ENCODE peak calls at places on chromosomes 16 and 17, in four cellular contexts. D is lower leg skin, B is IMR-90, P is GM23338. N is an unnamed sample.

GRCh38 chr16:49434733-49435132 is 61.1 kb downstream of the C16orf78 start:
- DNase-seq in P (no peak), B (no peak), D (no peak), N (no peak)

GRCh38 chr17:37742762-37743611 is 1.9 kb downstream of the HNF1B start:
- DNase-seq in B (no peak), P (peak), D (no peak), N (no peak)

GRCh38 chr17:44256671-44257070 is 11.3 kb downstream of the SLC4A1 start:
- DNase-seq in B (no peak), P (no peak), D (no peak), N (no peak)

GRCh38 chr17:60579090-60579489 is 20.9 kb upstream of the PPM1D start:
- DNase-seq in D (no peak), B (peak), P (no peak), N (peak)

GRCh38 chr17:72861811-72862210 is 230.7 kb downstream of the SLC39A11 start:
- DNase-seq in B (no peak), P (no peak), D (no peak), N (no peak)

GRCh38 chr16:69150146-69150865 is 17.9 kb downstream of the UTP4 start:
- DNase-seq in B (peak), D (no peak), P (peak), N (peak)

GRCh38 chr16:49838361-49838638 is 17.6 kb downstream of the ZNF423 start:
- DNase-seq in D (no peak), P (peak), B (no peak), N (no peak)

GRCh38 chr17:76248013-76248782 is 7.9 kb upstream of the RNF157 start:
- DNase-seq in D (peak), P (no peak), B (no peak), N (peak)

GRCh38 chr17:57535652-57536018 is 209.5 kb downstream of the CCDC182 start:
- DNase-seq in P (no peak), B (no peak), D (no peak), N (no peak)

GRCh38 chr17:50420419-50421112 is 5.5 kb upstream of the ACSF2 start:
- DNase-seq in B (no peak), D (no peak), P (no peak), N (peak)

GRCh38 chr16:57042157-57043111 is 49.9 kb upstream of the CPNE2 start:
- DNase-seq in B (peak), P (no peak), D (no peak), N (no peak)

GRCh38 chr16:27450836-27451341 is 48.9 kb downstream of the IL21R start:
- DNase-seq in P (no peak), B (no peak), D (no peak), N (no peak)

GRCh38 chr16:29875206-29875605 is 12.2 kb upstream of the CDIPT start:
- DNase-seq in P (no peak), B (no peak), D (no peak), N (no peak)

GRCh38 chr16:29873319-29873718 is 10.3 kb upstream of the CDIPT start:
- DNase-seq in B (no peak), P (no peak), D (no peak), N (no peak)

GRCh38 chr16:29877266-29877961 is 14.4 kb upstream of the CDIPT start:
- DNase-seq in P (peak), D (no peak), B (peak), N (no peak)

GRCh38 chr16:29876578-29877249 is 13.7 kb upstream of the CDIPT start:
- DNase-seq in D (no peak), B (no peak), P (peak), N (no peak)

GRCh38 chr16:29876186-29876577 is 13.2 kb upstream of the CDIPT start:
- DNase-seq in B (no peak), D (no peak), P (peak), N (no peak)
- H3K4me3 ChIP-seq in B (no peak), D (no peak), P (peak), N (peak)

DNA sequence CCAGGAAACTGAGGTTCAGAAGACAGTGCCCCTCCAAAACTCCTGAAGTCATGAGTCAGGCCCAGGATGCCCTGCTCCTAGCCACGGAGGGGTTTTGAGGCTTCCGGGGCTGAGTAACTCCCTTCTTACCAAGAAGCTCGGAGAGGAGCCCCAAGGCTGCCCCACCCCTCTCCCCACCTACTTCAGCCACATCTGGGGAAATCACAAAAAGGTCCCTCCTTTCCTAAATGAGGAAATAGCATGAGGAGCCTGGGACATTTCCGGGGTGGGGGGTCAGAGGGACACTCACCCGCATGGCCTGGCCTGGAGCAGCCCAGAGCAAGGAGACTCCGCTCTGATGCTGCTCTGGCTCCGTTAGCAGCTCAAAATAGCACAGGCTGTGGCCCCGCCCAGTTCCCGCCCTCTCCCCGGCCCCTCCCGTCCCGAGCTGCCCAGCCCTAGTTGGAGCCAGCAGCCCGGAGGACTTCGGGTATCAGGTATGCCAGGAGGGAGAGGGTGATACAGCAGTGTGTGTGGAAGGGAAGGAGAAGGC is 40.1 kb downstream of the MYO18A start:
- DNase-seq in D (peak), B (peak), P (peak), N (peak)
- H3K4me3 ChIP-seq in D (no peak), B (peak), P (peak), N (peak)

GRCh38 chr16:1299012-1299867 is 10.2 kb upstream of the UBE2I start:
- DNase-seq in B (no peak), P (no peak), D (no peak), N (no peak)
- H3K4me3 ChIP-seq in B (no peak), P (no peak), D (no peak), N (no peak)

DNA sequence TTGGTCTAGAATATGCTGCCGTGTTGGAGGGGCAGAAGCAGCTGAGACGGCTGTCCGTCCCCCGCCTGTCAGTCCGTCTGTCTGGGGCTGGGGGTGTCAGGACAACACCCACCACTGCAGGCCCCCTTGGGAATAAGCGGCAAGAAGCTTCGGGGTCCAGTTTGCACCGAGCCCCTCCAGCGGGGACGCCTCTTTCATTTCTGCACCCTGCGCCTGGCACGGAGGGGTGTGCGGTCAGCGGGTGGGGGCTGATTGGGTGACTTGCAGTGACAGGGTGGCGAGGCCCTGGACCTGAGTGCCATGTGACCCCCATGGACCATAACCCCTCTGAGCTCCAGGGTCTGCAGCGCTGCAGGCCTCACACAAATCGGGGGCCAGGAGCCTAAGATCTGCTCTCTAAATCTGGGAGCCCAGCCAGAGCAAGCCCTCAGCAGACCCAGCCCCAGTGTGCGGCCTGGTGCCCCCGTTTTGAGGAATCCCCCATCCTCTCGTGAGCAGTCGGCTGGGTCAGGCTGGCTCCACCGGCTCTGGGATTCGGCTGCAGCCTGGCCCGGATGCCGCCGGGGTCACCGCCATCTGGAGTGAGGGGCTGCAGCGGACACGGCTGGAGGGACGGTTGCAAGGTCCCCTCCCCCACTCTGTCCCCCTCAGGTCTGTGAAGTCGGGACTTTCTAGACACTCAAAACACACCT is 8.3 kb downstream of the CBFA2T3 start:
- DNase-seq in B (no peak), D (no peak), P (no peak), N (no peak)
- H3K4me3 ChIP-seq in B (no peak), D (no peak), P (no peak), N (no peak)

N was measured in fibroblast of the aortic adventitia.